ENCODE peak calls at places on chromosomes 3 and 15, in seven cellular contexts. W is upper lobe of left lung, J is GM12878, M is neural progenitor cell, P is PC-3, Q is left ventricle myocardium inferior, C is cardiac muscle cell. B is an unnamed sample. For H3K9me3, the result is how much of the 10 kb centered on the place peaks cover.

GRCh38 chr3:16433701-16434151 is 79.8 kb downstream of the RFTN1 start:
- DNase-seq in W (no peak), J (peak), M (no peak), P (no peak), Q (no peak), C (no peak), B (no peak)

GRCh38 chr3:40470706-40471105 is 6.2 kb upstream of the ZNF619 start:
- DNase-seq in W (no peak), J (no peak), M (no peak), P (no peak), Q (no peak), C (no peak), B (no peak)

GRCh38 chr15:70152070-70152480 is 54.4 kb upstream of the TLE3 start:
- DNase-seq in W (no peak), J (no peak), M (no peak), P (no peak), Q (no peak), C (peak), B (no peak)

GRCh38 chr3:153513236-153513635 is 351.2 kb downstream of the RAP2B start:
- DNase-seq in W (no peak), J (no peak), M (peak), P (peak), Q (no peak), C (peak), B (no peak)

GRCh38 chr3:10527295-10528016 is 22.1 kb upstream of the ATP2B2 start:
- DNase-seq in W (peak), J (no peak), M (no peak), P (no peak), Q (no peak), C (no peak), B (no peak)

GRCh38 chr3:64859625-64860590 is 172.1 kb upstream of the ADAMTS9 start:
- DNase-seq in W (no peak), J (no peak), M (no peak), P (no peak), Q (no peak), C (peak), B (no peak)

GRCh38 chr3:144491333-144491732 is 519.7 kb downstream of the DIPK2A start:
- DNase-seq in W (no peak), J (no peak), M (peak), P (no peak), Q (no peak), C (peak), B (no peak)

GRCh38 chr3:37905987-37906674 is 44.5 kb downstream of the CTDSPL start:
- DNase-seq in W (no peak), J (no peak), M (no peak), P (no peak), Q (no peak), C (peak), B (no peak)

GRCh38 chr3:101779808-101780366 is 876 bp downstream of the NXPE3 start:
- DNase-seq in W (no peak), J (no peak), M (no peak), P (no peak), Q (no peak), C (peak), B (no peak)

GRCh38 chr15:47673343-47673761 is 44.0 kb upstream of the SEMA6D start:
- DNase-seq in W (no peak), J (no peak), M (no peak), P (no peak), Q (no peak), C (peak), B (peak)

GRCh38 chr3:37053337-37053736 is 60.0 kb downstream of the MLH1 start:
- DNase-seq in W (no peak), J (no peak), M (no peak), P (no peak), Q (no peak), C (no peak), B (no peak)

GRCh38 chr15:49901867-49902775 is 216.9 kb downstream of the ATP8B4 start:
- DNase-seq in W (no peak), J (no peak), M (no peak), P (peak), Q (no peak), C (peak), B (no peak)

GRCh38 chr15:63600001-63600645 is 2.9 kb downstream of the FBXL22 start:
- DNase-seq in W (peak), J (no peak), M (peak), P (peak), Q (no peak), C (peak), B (no peak)

GRCh38 chr15:32834156-32834555 is 116.4 kb downstream of the GREM1 start:
- DNase-seq in W (no peak), J (peak), M (no peak), P (no peak), Q (no peak), C (no peak), B (no peak)

GRCh38 chr3:133388696-133389095 is 11.2 kb upstream of the BFSP2 start:
- DNase-seq in W (no peak), J (no peak), M (no peak), P (no peak), Q (no peak), C (no peak), B (no peak)

GRCh38 chr15:92801774-92802464 is 98.2 kb upstream of the CHD2 start:
- DNase-seq in W (peak), J (no peak), M (no peak), P (peak), Q (peak), C (peak), B (peak)

GRCh38 chr15:68644088-68644904 is 65.5 kb downstream of the CORO2B start:
- DNase-seq in W (no peak), J (no peak), M (no peak), P (peak), Q (no peak), C (peak), B (no peak)

GRCh38 chr3:24192004-24192403 is 246.9 kb downstream of the NR1D2 start:
- DNase-seq in W (no peak), J (no peak), M (no peak), P (no peak), Q (no peak), C (no peak), B (no peak)

GRCh38 chr15:35038655-35039534 is 46.2 kb downstream of the NANOGP8 start:
- DNase-seq in W (no peak), J (no peak), M (no peak), P (peak), Q (no peak), C (peak), B (no peak)

GRCh38 chr3:156910022-156910421 is 83.9 kb downstream of the LEKR1 start:
- DNase-seq in W (no peak), J (no peak), M (no peak), P (no peak), Q (no peak), C (no peak), B (no peak)

GRCh38 chr3:156908398-156908797 is 82.2 kb downstream of the LEKR1 start:
- DNase-seq in W (no peak), J (no peak), M (no peak), P (no peak), Q (no peak), C (no peak), B (no peak)

GRCh38 chr3:156902916-156903315 is 76.8 kb downstream of the LEKR1 start:
- DNase-seq in W (no peak), J (no peak), M (no peak), P (no peak), Q (no peak), C (no peak), B (no peak)

DNA sequence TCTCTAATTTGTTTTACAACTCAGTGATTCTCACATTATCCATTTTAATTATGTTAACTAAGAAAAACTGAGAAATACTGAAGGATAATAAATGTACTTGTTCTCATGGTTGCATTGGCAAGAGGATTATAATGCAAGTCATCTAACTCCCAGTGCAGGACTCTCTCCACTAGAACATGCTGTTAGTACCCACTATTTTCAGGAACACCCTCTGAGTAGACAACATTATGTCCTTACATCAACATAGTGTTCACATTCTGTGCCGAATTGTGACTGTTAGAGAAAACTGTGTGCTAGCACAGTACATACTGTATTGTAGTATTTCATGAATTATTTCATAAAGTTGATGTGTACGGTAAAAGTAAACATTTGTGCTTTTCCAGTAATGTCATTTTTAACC is 80.1 kb downstream of the LEKR1 start:
- DNase-seq in W (no peak), J (no peak), M (no peak), P (no peak), Q (no peak), C (no peak), B (no peak)
- H3K4me3 ChIP-seq in W (no peak), J (no peak), M (no peak), P (no peak), Q (no peak), C (no peak), B (no peak)

GRCh38 chr3:26118165-26118564 is 328.3 kb downstream of the OXSM start:
- DNase-seq in W (no peak), J (no peak), M (peak), P (no peak), Q (no peak), C (no peak), B (no peak)
- H3K9me3 ChIP-seq in W (under half), J (under half), M (under half), P (under half), Q (under half), C (under half), B (under half)

GRCh38 chr3:28077566-28077965 is 163.9 kb upstream of the CMC1 start:
- DNase-seq in W (no peak), J (no peak), M (peak), P (peak), Q (no peak), C (peak), B (no peak)
- TF ChIP-seq CTCF in W (no peak), J (no peak), M (no peak), P (no peak), Q (peak), C (peak), B (no peak)

GRCh38 chr3:11610044-11610671 is 33.6 kb downstream of the VGLL4 start:
- DNase-seq in W (no peak), J (no peak), M (peak), P (no peak), Q (no peak), C (peak), B (peak)
- H3K4me3 ChIP-seq in W (no peak), J (no peak), M (peak), P (no peak), Q (peak), C (no peak), B (no peak)

GRCh38 chr3:26099692-26100091 is 309.8 kb downstream of the OXSM start:
- DNase-seq in W (no peak), J (no peak), M (no peak), P (no peak), Q (no peak), C (no peak), B (no peak)
- H3K9me3 ChIP-seq in W (under half), J (under half), M (under half), P (under half), Q (under half), C (under half), B (half or more)

GRCh38 chr3:148202386-148202785 is 495.3 kb upstream of the AGTR1 start:
- DNase-seq in W (no peak), J (no peak), M (peak), P (no peak), Q (no peak), C (no peak), B (no peak)
- TF ChIP-seq CTCF in W (no peak), J (no peak), M (peak), P (peak), Q (no peak), C (no peak), B (no peak)

GRCh38 chr15:24916305-24917009 is 38.3 kb upstream of the SNRPN start:
- DNase-seq in W (no peak), J (no peak), M (no peak), P (no peak), Q (no peak), C (no peak), B (no peak)

GRCh38 chr15:24924621-24925020 is 30.2 kb upstream of the SNRPN start:
- DNase-seq in W (no peak), J (no peak), M (no peak), P (no peak), Q (no peak), C (no peak), B (no peak)

GRCh38 chr15:24924153-24924552 is 30.6 kb upstream of the SNRPN start:
- DNase-seq in W (no peak), J (no peak), M (no peak), P (no peak), Q (no peak), C (no peak), B (no peak)

GRCh38 chr15:24917431-24917830 is 37.4 kb upstream of the SNRPN start:
- DNase-seq in W (no peak), J (no peak), M (no peak), P (no peak), Q (no peak), C (no peak), B (no peak)

DNA sequence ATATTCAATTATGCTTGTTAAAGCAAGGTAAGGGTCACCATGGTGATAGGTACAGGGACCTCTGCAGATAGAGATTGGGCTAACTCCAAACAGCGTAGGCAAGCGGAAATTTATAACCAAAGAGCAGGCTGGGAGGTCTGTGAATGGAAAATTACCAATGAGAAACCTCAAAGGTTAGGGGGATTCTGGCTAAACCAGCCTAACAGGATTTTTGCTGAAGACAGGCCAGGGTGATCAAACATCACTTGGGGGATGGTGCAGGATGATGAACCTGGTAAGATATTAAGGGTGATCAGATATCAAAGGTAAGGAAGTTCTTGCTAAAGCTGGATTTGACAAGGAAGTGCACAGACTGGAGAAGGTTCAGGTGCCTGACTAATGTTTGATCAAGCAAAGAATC is 35.3 kb upstream of the SNRPN start:
- DNase-seq in W (no peak), J (no peak), M (no peak), P (peak), Q (no peak), C (no peak), B (no peak)
- H3K4me3 ChIP-seq in W (no peak), J (no peak), M (no peak), P (no peak), Q (no peak), C (no peak), B (no peak)

GRCh38 chr3:125337506-125337905 is 37.6 kb downstream of the ZNF148 start:
- DNase-seq in W (no peak), J (no peak), M (no peak), P (no peak), Q (no peak), C (no peak), B (no peak)
- H3K9me3 ChIP-seq in W (under half), J (under half), M (under half), P (under half), Q (under half), C (under half), B (under half)

DNA sequence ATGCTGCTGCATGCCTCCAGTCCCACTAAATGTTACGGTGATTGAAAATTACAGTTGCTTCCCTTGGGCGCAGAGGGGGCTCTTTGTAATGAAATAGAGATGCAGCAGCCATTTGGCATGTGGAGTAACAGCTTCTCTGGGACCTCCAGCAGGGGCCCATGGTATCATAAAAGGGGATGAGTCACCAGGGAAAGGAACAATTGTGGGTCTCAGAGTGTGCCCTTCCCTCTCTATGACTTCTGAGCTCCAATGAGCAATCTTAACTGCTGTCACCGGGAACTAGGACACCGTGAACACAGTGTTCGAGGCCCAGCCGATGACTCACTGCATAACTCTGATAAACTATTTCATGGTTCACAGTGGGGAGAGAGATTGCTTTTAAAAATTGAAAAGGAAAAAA is 164.8 kb upstream of the NUDT16 start:
- DNase-seq in W (no peak), J (no peak), M (peak), P (peak), Q (no peak), C (peak), B (no peak)
- TF ChIP-seq CTCF in W (no peak), J (no peak), M (no peak), P (no peak), Q (no peak), C (peak), B (no peak)

DNA sequence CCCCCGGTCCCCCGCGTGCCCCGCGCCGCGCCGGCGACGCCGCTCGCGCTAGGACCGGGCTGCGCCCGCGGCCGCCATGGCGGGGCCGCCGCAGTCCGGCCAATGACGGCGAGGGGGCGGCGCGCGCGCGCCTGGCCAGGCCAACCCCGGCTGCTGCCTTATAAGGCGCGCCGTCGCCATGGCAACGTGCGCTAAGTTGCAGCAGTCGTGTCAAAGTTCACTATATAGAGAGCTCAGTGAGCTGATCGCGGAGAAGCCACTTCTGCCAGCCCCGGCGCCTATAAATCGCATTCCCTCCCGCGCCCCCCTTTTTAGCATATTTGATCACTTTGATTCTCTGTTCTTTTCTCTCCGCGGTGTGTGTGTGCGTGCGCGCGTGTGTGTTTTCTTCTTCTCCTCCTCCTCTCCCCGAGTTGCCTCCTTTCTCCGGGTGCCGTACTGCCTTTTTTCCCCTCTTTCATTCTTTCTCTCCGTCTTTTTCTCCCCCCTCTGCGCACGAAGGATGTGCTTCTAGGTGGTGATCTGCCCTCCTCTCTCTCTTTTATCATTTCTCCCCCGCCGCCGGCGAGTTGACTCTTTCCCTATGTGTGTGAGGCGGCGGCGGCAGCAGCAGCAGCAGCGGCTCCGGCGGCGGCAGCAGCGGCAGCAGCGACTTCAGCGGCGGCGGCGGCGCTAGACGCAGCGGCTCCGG is at the start of gene NR2F2:
- DNase-seq in W (peak), J (peak), M (peak), P (peak), Q (peak), C (peak), B (peak)
- H3K4me3 ChIP-seq in W (peak), J (peak), M (peak), P (peak), Q (peak), C (peak), B (peak)